ENCODE peak calls at places on chromosome 14, in four cellular contexts. One of them, this sample, is unnamed. For H3K36me3, the result is how much of the 10 kb centered on the place peaks cover.

GRCh38 chr14:34059925-34060746 is 109.3 kb upstream of the EGLN3 start:
- DNase-seq in tibial artery: peak
- DNase-seq in IMR-90: peak
- DNase-seq in CD8-positive, alpha-beta memory T cell: peak
- DNase-seq in this sample: peak

GRCh38 chr14:66143387-66144112 is 342.6 kb upstream of the CCDC196 start:
- DNase-seq in tibial artery: no peak
- DNase-seq in IMR-90: no peak
- DNase-seq in CD8-positive, alpha-beta memory T cell: no peak
- DNase-seq in this sample: no peak

GRCh38 chr14:52185178-52185577 is 82.3 kb upstream of the PTGDR start:
- DNase-seq in tibial artery: no peak
- DNase-seq in IMR-90: no peak
- DNase-seq in CD8-positive, alpha-beta memory T cell: no peak
- DNase-seq in this sample: no peak

GRCh38 chr14:94021001-94021400 is 5.1 kb upstream of the OTUB2 start:
- DNase-seq in tibial artery: no peak
- DNase-seq in IMR-90: peak
- DNase-seq in CD8-positive, alpha-beta memory T cell: no peak
- DNase-seq in this sample: no peak

GRCh38 chr14:61281186-61281676 is at the start of gene TMEM30B:
- DNase-seq in tibial artery: no peak
- DNase-seq in IMR-90: no peak
- DNase-seq in CD8-positive, alpha-beta memory T cell: peak
- DNase-seq in this sample: peak

GRCh38 chr14:58607131-58607531 is 30.6 kb upstream of the DACT1 start:
- DNase-seq in tibial artery: no peak
- DNase-seq in IMR-90: no peak
- DNase-seq in CD8-positive, alpha-beta memory T cell: no peak
- DNase-seq in this sample: no peak

GRCh38 chr14:94748667-94749347 is 21.1 kb downstream of the GSC start:
- DNase-seq in tibial artery: no peak
- DNase-seq in IMR-90: no peak
- DNase-seq in CD8-positive, alpha-beta memory T cell: no peak
- DNase-seq in this sample: peak

GRCh38 chr14:63499701-63500250 is 43.4 kb downstream of the PPP2R5E start:
- DNase-seq in tibial artery: no peak
- DNase-seq in IMR-90: peak
- DNase-seq in CD8-positive, alpha-beta memory T cell: no peak
- DNase-seq in this sample: no peak

GRCh38 chr14:96363751-96364336 is 518 bp downstream of the GSKIP start:
- DNase-seq in tibial artery: no peak
- DNase-seq in IMR-90: peak
- DNase-seq in CD8-positive, alpha-beta memory T cell: no peak
- DNase-seq in this sample: peak

GRCh38 chr14:72810201-72810600 is 83.7 kb downstream of the DPF3 start:
- DNase-seq in tibial artery: no peak
- DNase-seq in IMR-90: no peak
- DNase-seq in CD8-positive, alpha-beta memory T cell: peak
- DNase-seq in this sample: no peak

GRCh38 chr14:100654814-100655795 is 67.9 kb upstream of the BEGAIN start:
- DNase-seq in tibial artery: no peak
- DNase-seq in IMR-90: no peak
- DNase-seq in CD8-positive, alpha-beta memory T cell: peak
- DNase-seq in this sample: peak

GRCh38 chr14:81591266-81591665 is 57.6 kb upstream of the SEL1L start:
- DNase-seq in tibial artery: no peak
- DNase-seq in IMR-90: no peak
- DNase-seq in CD8-positive, alpha-beta memory T cell: no peak
- DNase-seq in this sample: peak

GRCh38 chr14:92487513-92488133 is 26.0 kb upstream of the RIN3 start:
- DNase-seq in tibial artery: no peak
- DNase-seq in IMR-90: no peak
- DNase-seq in CD8-positive, alpha-beta memory T cell: no peak
- DNase-seq in this sample: no peak

GRCh38 chr14:98183556-98183955 is 1088.4 kb downstream of the BCL11B start:
- DNase-seq in tibial artery: no peak
- DNase-seq in IMR-90: no peak
- DNase-seq in CD8-positive, alpha-beta memory T cell: no peak
- DNase-seq in this sample: no peak

GRCh38 chr14:66216763-66217162 is 269.4 kb upstream of the CCDC196 start:
- DNase-seq in tibial artery: no peak
- DNase-seq in IMR-90: no peak
- DNase-seq in CD8-positive, alpha-beta memory T cell: no peak
- DNase-seq in this sample: no peak

GRCh38 chr14:95196268-95196667 is 38.9 kb upstream of the DICER1 start:
- DNase-seq in tibial artery: no peak
- DNase-seq in IMR-90: no peak
- DNase-seq in CD8-positive, alpha-beta memory T cell: no peak
- DNase-seq in this sample: peak

GRCh38 chr14:90301580-90302181 is 30.1 kb downstream of the NRDE2 start:
- DNase-seq in tibial artery: no peak
- DNase-seq in IMR-90: peak
- DNase-seq in CD8-positive, alpha-beta memory T cell: no peak
- DNase-seq in this sample: no peak

GRCh38 chr14:34678306-34678705 is 36.1 kb downstream of the CFL2 start:
- DNase-seq in tibial artery: no peak
- DNase-seq in IMR-90: no peak
- DNase-seq in CD8-positive, alpha-beta memory T cell: no peak
- DNase-seq in this sample: no peak

GRCh38 chr14:73764881-73765280 is 50.7 kb upstream of the PNMA1 start:
- DNase-seq in tibial artery: peak
- DNase-seq in IMR-90: no peak
- DNase-seq in CD8-positive, alpha-beta memory T cell: no peak
- DNase-seq in this sample: no peak

GRCh38 chr14:73786942-73787759 is 64.5 kb upstream of the PTGR2 start:
- DNase-seq in tibial artery: peak
- DNase-seq in IMR-90: peak
- DNase-seq in CD8-positive, alpha-beta memory T cell: peak
- DNase-seq in this sample: peak

GRCh38 chr14:39320318-39320717 is 86.6 kb downstream of the MIA2 start:
- DNase-seq in tibial artery: no peak
- DNase-seq in IMR-90: peak
- DNase-seq in CD8-positive, alpha-beta memory T cell: no peak
- DNase-seq in this sample: no peak

GRCh38 chr14:50560929-50561280 is 960 bp downstream of the ATL1 start:
- DNase-seq in tibial artery: peak
- DNase-seq in IMR-90: peak
- DNase-seq in CD8-positive, alpha-beta memory T cell: peak
- DNase-seq in this sample: peak

GRCh38 chr14:49975286-49975685 is 82.4 kb downstream of the ARF6 start:
- DNase-seq in tibial artery: no peak
- DNase-seq in IMR-90: peak
- DNase-seq in CD8-positive, alpha-beta memory T cell: no peak
- DNase-seq in this sample: no peak

GRCh38 chr14:78598046-78598652 is 428.0 kb downstream of the NRXN3 start:
- DNase-seq in tibial artery: no peak
- DNase-seq in IMR-90: peak
- DNase-seq in CD8-positive, alpha-beta memory T cell: no peak
- DNase-seq in this sample: peak

GRCh38 chr14:36700656-36701055 is 39.0 kb downstream of the PAX9 start:
- DNase-seq in tibial artery: no peak
- DNase-seq in IMR-90: no peak
- DNase-seq in CD8-positive, alpha-beta memory T cell: no peak
- DNase-seq in this sample: no peak

GRCh38 chr14:97387252-97387882 is 590.2 kb downstream of the VRK1 start:
- DNase-seq in tibial artery: no peak
- DNase-seq in IMR-90: no peak
- DNase-seq in CD8-positive, alpha-beta memory T cell: no peak
- DNase-seq in this sample: peak

GRCh38 chr14:42732005-42732404 is 1125.3 kb downstream of the LRFN5 start:
- DNase-seq in tibial artery: no peak
- DNase-seq in IMR-90: no peak
- DNase-seq in CD8-positive, alpha-beta memory T cell: no peak
- DNase-seq in this sample: no peak

GRCh38 chr14:95597784-95598204 is 62.9 kb downstream of the GLRX5 start:
- DNase-seq in tibial artery: no peak
- DNase-seq in IMR-90: peak
- DNase-seq in CD8-positive, alpha-beta memory T cell: no peak
- DNase-seq in this sample: peak

GRCh38 chr14:104879201-104879982 is 14.3 kb downstream of the CEP170B start:
- DNase-seq in tibial artery: no peak
- DNase-seq in IMR-90: no peak
- DNase-seq in CD8-positive, alpha-beta memory T cell: no peak
- DNase-seq in this sample: peak

GRCh38 chr14:24206260-24207103 is 986 bp downstream of the TSSK4 start:
- DNase-seq in tibial artery: peak
- DNase-seq in IMR-90: no peak
- DNase-seq in CD8-positive, alpha-beta memory T cell: no peak
- DNase-seq in this sample: peak

GRCh38 chr14:60090864-60091519 is 731 bp upstream of the PCNX4 start:
- DNase-seq in tibial artery: peak
- DNase-seq in IMR-90: peak
- DNase-seq in CD8-positive, alpha-beta memory T cell: peak
- DNase-seq in this sample: peak

GRCh38 chr14:104768437-104769323 is 15.7 kb downstream of the SIVA1 start:
- DNase-seq in tibial artery: peak
- DNase-seq in IMR-90: peak
- DNase-seq in CD8-positive, alpha-beta memory T cell: peak
- DNase-seq in this sample: peak

GRCh38 chr14:30610719-30611388 is 11.3 kb upstream of the SCFD1 start:
- DNase-seq in tibial artery: no peak
- DNase-seq in IMR-90: peak
- DNase-seq in CD8-positive, alpha-beta memory T cell: no peak
- DNase-seq in this sample: no peak
- H3K4me3 ChIP-seq in tibial artery: no peak
- H3K4me3 ChIP-seq in IMR-90: no peak
- H3K4me3 ChIP-seq in CD8-positive, alpha-beta memory T cell: no peak
- H3K4me3 ChIP-seq in this sample: no peak

GRCh38 chr14:88470542-88471440 is 84.0 kb downstream of the PTPN21 start:
- DNase-seq in tibial artery: no peak
- DNase-seq in IMR-90: peak
- DNase-seq in CD8-positive, alpha-beta memory T cell: no peak
- DNase-seq in this sample: no peak
- H3K36me3 ChIP-seq in tibial artery: half or more
- H3K36me3 ChIP-seq in IMR-90: under half
- H3K36me3 ChIP-seq in CD8-positive, alpha-beta memory T cell: under half
- H3K36me3 ChIP-seq in this sample: under half

GRCh38 chr14:32494566-32495434 is 165.7 kb downstream of the AKAP6 start:
- DNase-seq in tibial artery: no peak
- DNase-seq in IMR-90: peak
- DNase-seq in CD8-positive, alpha-beta memory T cell: no peak
- DNase-seq in this sample: no peak
- H3K4me3 ChIP-seq in tibial artery: peak
- H3K4me3 ChIP-seq in IMR-90: peak
- H3K4me3 ChIP-seq in CD8-positive, alpha-beta memory T cell: no peak
- H3K4me3 ChIP-seq in this sample: no peak

DNA sequence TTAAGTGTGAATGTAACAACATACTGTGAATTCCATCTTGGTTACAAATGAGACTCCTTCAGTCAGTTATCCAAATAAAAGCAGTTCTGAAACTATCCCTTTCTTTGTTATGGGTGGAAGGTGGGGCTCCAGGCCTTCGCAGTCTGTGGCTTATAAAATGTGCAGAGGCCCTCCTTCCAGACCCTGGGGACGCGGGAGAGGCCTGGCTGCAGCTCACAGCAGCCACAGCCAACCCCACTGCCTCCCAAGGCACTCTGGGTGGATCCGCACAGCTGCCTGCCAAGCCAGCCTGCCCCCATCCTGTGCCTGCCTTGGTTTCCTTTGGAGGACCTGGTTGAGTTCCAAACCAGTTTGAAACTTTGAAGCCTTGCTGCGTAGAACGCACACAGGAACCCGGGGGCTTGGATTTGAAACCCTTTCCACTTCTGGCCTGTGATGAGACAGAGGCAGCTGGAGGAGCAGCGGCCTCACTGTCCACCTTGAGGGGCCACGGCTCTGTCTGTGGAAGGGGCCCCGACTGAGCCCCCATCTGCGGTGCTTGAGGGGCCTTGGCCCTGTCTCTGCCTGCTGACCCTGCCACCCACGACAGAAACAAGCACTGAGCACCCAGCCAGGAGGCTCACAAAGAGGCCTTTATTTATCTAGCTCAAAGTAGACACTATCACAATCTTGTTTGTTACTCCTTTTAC is 30.4 kb downstream of the CCNK start:
- DNase-seq in tibial artery: peak
- DNase-seq in IMR-90: peak
- DNase-seq in CD8-positive, alpha-beta memory T cell: no peak
- DNase-seq in this sample: no peak
- H3K36me3 ChIP-seq in tibial artery: under half
- H3K36me3 ChIP-seq in IMR-90: half or more
- H3K36me3 ChIP-seq in CD8-positive, alpha-beta memory T cell: under half
- H3K36me3 ChIP-seq in this sample: under half

DNA sequence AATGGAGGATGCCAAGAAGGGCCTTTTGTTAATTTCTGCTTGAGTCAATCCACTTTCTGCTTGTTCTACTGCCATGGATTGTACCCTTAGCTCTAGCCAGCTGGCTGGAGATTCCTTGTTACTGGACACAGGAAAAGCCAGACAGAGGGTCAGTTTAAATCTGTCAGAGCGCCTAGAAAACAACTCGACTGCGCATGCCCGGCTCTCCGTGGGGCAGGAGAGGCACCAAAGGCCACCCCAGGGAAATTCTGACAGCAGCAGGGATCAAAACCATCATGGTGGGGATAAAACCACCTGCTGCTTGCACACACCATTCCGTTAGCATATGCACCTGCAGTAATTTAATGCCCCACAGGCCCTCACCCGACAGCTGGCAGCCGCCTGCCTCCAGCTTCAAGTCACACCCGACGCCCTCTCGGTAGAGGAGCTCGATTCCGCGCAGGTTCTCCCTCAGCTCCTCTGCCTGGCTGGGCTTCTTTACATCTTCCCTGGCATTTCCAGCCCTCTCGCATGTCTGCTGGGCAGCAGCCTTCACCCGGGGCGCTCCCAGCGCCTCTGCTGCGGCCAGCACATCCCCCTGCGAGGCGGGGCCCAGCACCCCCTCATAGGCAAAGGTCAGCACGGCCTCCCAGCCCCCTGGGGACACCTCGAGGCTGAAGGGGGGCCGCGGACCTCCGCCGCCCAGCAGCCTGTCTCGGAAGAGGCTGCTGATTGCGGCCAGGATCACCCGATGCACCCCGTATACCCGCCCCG is 1.1 kb downstream of the KLHL33 start:
- DNase-seq in tibial artery: peak
- DNase-seq in IMR-90: no peak
- DNase-seq in CD8-positive, alpha-beta memory T cell: no peak
- DNase-seq in this sample: peak
- H3K4me3 ChIP-seq in tibial artery: peak
- H3K4me3 ChIP-seq in IMR-90: no peak
- H3K4me3 ChIP-seq in CD8-positive, alpha-beta memory T cell: no peak
- H3K4me3 ChIP-seq in this sample: peak

DNA sequence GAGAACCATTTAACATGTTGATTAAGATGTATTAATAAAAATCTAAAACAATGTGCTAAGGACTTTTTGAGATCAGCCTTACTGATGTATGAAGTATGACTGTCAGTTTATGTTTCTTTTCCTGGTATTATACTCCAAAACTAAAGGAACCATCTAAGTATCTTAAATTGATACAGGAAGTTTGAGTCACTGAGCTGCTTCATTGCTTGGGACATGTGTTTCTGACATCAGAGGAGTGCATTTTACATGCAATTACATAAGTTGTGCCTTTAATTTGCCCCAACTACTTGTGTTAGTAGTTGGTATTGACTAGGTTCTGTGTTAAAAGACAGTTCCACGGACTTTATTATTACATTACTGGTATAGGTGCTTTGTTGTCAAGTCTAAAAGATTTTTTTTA is 50.9 kb downstream of the PROX2 start:
- DNase-seq in tibial artery: no peak
- DNase-seq in IMR-90: peak
- DNase-seq in CD8-positive, alpha-beta memory T cell: no peak
- DNase-seq in this sample: no peak
- H3K36me3 ChIP-seq in tibial artery: under half
- H3K36me3 ChIP-seq in IMR-90: under half
- H3K36me3 ChIP-seq in CD8-positive, alpha-beta memory T cell: under half
- H3K36me3 ChIP-seq in this sample: under half